ENCODE peak calls at places on chromosomes 4 and X, in nine cellular contexts. V is uterus, B is WERI-Rb-1, T is GM13976, K is pancreas, A is cardiac muscle cell, P is heart right ventricle, Z is left ventricle myocardium inferior, F is transverse colon. N is an unnamed sample.

GRCh38 chr4:69057620-69058409 is 38.5 kb upstream of the UGT2B7 start:
- DNase-seq in V (no peak), B (no peak), T (no peak), K (no peak), A (peak; percentile 5), P (no peak), Z (no peak), F (no peak), N (no peak)

GRCh38 chr4:151866266-151866918 is 105.6 kb upstream of the GATB start:
- DNase-seq in V (no peak), B (no peak), T (no peak), K (no peak), A (no peak), P (no peak), Z (no peak), F (no peak), N (no peak)

GRCh38 chr4:100084892-100085291 is 105.4 kb downstream of the DDIT4L start:
- DNase-seq in V (no peak), B (no peak), T (no peak), K (no peak), A (no peak), P (no peak), Z (no peak), F (no peak), N (no peak)

GRCh38 chr4:60089546-60090273 is 1110.4 kb upstream of the ADGRL3 start:
- DNase-seq in V (no peak), B (no peak), T (no peak), K (no peak), A (no peak), P (no peak), Z (no peak), F (no peak), N (no peak)

GRCh38 chr4:139528377-139529005 is 27.5 kb downstream of the SETD7 start:
- DNase-seq in V (peak; percentile 63), B (peak; percentile 39), T (no peak), K (no peak), A (no peak), P (peak; percentile 65), Z (peak; percentile 71), F (peak; percentile 62), N (no peak)

GRCh38 chr4:124177647-124178425 is 534.7 kb downstream of the ANKRD50 start:
- DNase-seq in V (no peak), B (no peak), T (no peak), K (no peak), A (no peak), P (no peak), Z (no peak), F (no peak), N (no peak)

GRCh38 chr4:79184461-79184860 is 141.4 kb downstream of the NAA11 start:
- DNase-seq in V (no peak), B (no peak), T (no peak), K (no peak), A (no peak), P (no peak), Z (no peak), F (no peak), N (no peak)

GRCh38 chr4:186348433-186348832 is 82.4 kb downstream of the F11 start:
- DNase-seq in V (no peak), B (no peak), T (no peak), K (peak; percentile 82), A (no peak), P (no peak), Z (no peak), F (no peak), N (no peak)

GRCh38 chrX:41621236-41621651 is 67.5 kb upstream of the GPR34 start:
- DNase-seq in V (no peak), B (no peak), T (no peak), K (no peak), A (peak; percentile 24), P (no peak), Z (no peak), F (no peak), N (no peak)

GRCh38 chrX:153353416-153353815 is 19.5 kb downstream of the ZNF275 start:
- DNase-seq in V (no peak), B (no peak), T (no peak), K (no peak), A (no peak), P (no peak), Z (no peak), F (no peak), N (no peak)

GRCh38 chrX:38796926-38797325 is 4.3 kb upstream of the MID1IP1 start:
- DNase-seq in V (no peak), B (no peak), T (no peak), K (no peak), A (no peak), P (no peak), Z (no peak), F (no peak), N (no peak)

GRCh38 chrX:154002215-154002719 is 17.4 kb downstream of the IRAK1 start:
- DNase-seq in V (no peak), B (no peak), T (no peak), K (no peak), A (no peak), P (no peak), Z (peak; percentile 27), F (peak; percentile 54), N (no peak)

GRCh38 chr4:170581322-170581721 is 491.6 kb upstream of the AADAT start:
- DNase-seq in V (no peak), B (no peak), T (no peak), K (no peak), A (no peak), P (no peak), Z (no peak), F (no peak), N (no peak)

GRCh38 chrX:104863466-104863865 is 297.5 kb downstream of the IL1RAPL2 start:
- DNase-seq in V (no peak), B (no peak), T (no peak), K (no peak), A (no peak), P (no peak), Z (no peak), F (no peak), N (no peak)

GRCh38 chrX:104864296-104864695 is 298.3 kb downstream of the IL1RAPL2 start:
- DNase-seq in V (no peak), B (no peak), T (no peak), K (no peak), A (no peak), P (no peak), Z (no peak), F (no peak), N (no peak)
- TF ChIP-seq CTCF in V (no peak), B (no peak), T (no peak), K (no peak), A (no peak), P (no peak), Z (no peak), F (no peak), N (no peak)

DNA sequence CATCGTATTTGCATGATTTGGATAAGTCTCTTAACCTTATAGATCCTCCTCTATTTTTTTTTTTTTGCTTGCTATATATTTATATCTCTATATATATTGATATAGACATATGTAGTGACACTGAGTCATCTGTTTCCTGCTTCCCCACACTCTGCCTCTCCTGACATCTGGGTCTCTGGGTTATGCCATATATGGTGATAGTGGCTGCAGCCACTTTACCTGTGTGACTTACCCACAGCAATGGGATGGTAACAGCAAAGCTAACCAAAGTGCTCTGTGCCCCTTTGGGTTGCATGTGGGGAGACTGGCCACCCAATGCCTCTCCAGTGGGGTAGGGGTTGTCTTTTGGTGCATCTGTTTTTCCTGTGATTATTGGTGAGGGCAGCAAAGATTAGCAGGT is 14.5 kb downstream of the CMC4 start:
- DNase-seq in V (no peak), B (no peak), T (no peak), K (no peak), A (no peak), P (no peak), Z (no peak), F (no peak), N (no peak)
- TF ChIP-seq CTCF in V (no peak), B (no peak), T (no peak), K (no peak), A (no peak), P (no peak), Z (no peak), F (no peak), N (no peak)

DNA sequence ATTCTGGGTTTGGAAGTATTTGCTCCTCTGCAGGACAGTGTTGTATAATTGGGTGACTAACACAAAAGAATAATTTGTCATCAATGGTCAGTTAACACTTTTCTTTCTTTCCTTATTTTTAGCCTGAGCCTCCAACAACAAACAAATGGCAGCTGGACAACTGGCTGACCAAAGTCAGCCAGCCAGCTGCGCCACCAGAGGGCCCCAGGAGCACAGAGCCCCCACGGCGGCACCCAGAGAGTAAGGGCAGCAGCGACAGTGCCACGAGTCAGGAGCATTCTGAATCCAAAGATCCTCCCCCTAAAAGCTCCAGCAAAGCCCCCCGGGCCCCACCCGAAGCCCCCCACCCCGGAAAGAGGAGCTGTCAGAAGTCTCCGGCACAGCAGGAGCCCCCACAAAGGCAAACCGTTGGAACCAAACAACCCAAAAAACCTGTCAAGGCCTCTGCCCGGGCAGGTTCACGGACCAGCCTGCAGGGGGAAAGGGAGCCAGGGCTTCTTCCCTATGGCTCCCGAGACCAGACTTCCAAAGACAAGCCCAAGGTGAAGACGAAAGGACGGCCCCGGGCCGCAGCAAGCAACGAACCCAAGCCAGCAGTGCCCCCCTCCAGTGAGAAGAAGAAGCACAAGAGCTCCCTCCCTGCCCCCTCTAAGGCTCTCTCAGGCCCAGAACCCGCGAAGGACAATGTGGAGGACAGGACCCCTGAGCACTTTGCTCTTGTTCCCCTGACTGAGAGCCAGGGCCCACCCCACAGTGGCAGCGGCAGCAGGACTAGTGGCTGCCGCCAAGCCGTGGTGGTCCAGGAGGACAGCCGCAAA is 106.0 kb downstream of the KLHL8 start:
- DNase-seq in V (no peak), B (no peak), T (no peak), K (peak; percentile 23), A (no peak), P (peak; percentile 39), Z (no peak), F (no peak), N (no peak)
- TF ChIP-seq CTCF in V (no peak), B (peak; percentile 51), T (no peak), K (no peak), A (peak; percentile 5), P (peak; percentile 51), Z (peak; percentile 55), F (no peak), N (no peak)

GRCh38 chr4:24991015-24991414 is 39.7 kb downstream of the LGI2 start:
- DNase-seq in V (peak; percentile 35), B (no peak), T (no peak), K (no peak), A (no peak), P (no peak), Z (no peak), F (no peak), N (no peak)

GRCh38 chr4:24989327-24989726 is 41.4 kb downstream of the LGI2 start:
- DNase-seq in V (no peak), B (no peak), T (no peak), K (no peak), A (no peak), P (no peak), Z (no peak), F (no peak), N (no peak)

GRCh38 chr4:24992968-24993367 is 37.8 kb downstream of the LGI2 start:
- DNase-seq in V (no peak), B (no peak), T (no peak), K (no peak), A (no peak), P (no peak), Z (no peak), F (no peak), N (no peak)

GRCh38 chr4:24984602-24985532 is 45.9 kb downstream of the LGI2 start:
- DNase-seq in V (no peak), B (no peak), T (no peak), K (no peak), A (no peak), P (no peak), Z (no peak), F (no peak), N (no peak)

GRCh38 chr4:24988776-24989175 is 42.0 kb downstream of the LGI2 start:
- DNase-seq in V (no peak), B (peak; percentile 69), T (peak; percentile 35), K (no peak), A (peak; percentile 46), P (no peak), Z (no peak), F (no peak), N (no peak)
- TF ChIP-seq CTCF in V (no peak), B (peak; percentile 87), T (peak; percentile 33), K (no peak), A (peak; percentile 68), P (peak; percentile 55), Z (peak; percentile 59), F (no peak), N (no peak)

N was measured in nephron progenitor cell.